ENCODE peak calls at places on chromosomes 3 and 15, in ten cellular contexts. T, A, N, Z, P, W, I, J, Q and K are unnamed samples.

GRCh38 chr3:5217824-5218595 is 30.5 kb downstream of the EDEM1 start:
- DNase-seq in T (no peak), Q (no peak), J (no peak), N (no peak), I (no peak), P (no peak), A (no peak), W (no peak), Z (no peak), K (no peak)

GRCh38 chr15:67178569-67179210 is 75.8 kb downstream of the AAGAB start:
- DNase-seq in Q (peak), J (no peak), Z (peak), P (no peak), W (no peak), A (peak), I (no peak), N (no peak), T (no peak), K (no peak)

GRCh38 chr3:192449036-192449435 is 278.3 kb downstream of the FGF12 start:
- DNase-seq in P (peak), T (no peak), A (no peak), J (no peak), I (no peak), N (no peak), W (no peak), Z (no peak), Q (no peak), K (no peak)

GRCh38 chr15:82548700-82549099 is 8.4 kb upstream of the RPS17 start:
- DNase-seq in P (no peak), N (no peak), I (no peak), Z (no peak), A (no peak), J (no peak), W (no peak), T (no peak), Q (no peak), K (no peak)

GRCh38 chr15:82535566-82536408 is 4.5 kb downstream of the RPS17 start:
- DNase-seq in W (no peak), J (no peak), Q (no peak), N (no peak), Z (no peak), T (no peak), A (no peak), P (no peak), I (no peak), K (no peak)

GRCh38 chr15:37093480-37094410 is 6.6 kb downstream of the MEIS2 start:
- DNase-seq in Q (no peak), P (no peak), I (no peak), A (peak), W (no peak), Z (peak), J (no peak), T (no peak), N (no peak), K (no peak)

GRCh38 chr3:179091113-179091512 is 19.5 kb upstream of the ZMAT3 start:
- DNase-seq in P (no peak), N (no peak), W (no peak), I (no peak), Z (no peak), T (no peak), Q (no peak), A (no peak), J (no peak), K (no peak)

GRCh38 chr3:172608575-172608974 is 85.3 kb upstream of the TNFSF10 start:
- DNase-seq in A (no peak), P (no peak), I (no peak), Q (no peak), T (no peak), Z (no peak), N (no peak), W (no peak), J (no peak), K (no peak)

GRCh38 chr15:83352124-83352523 is 67.7 kb upstream of the BNC1 start:
- DNase-seq in W (no peak), Q (no peak), A (no peak), J (no peak), P (no peak), Z (no peak), I (no peak), T (no peak), N (no peak), K (no peak)

GRCh38 chr3:11718582-11719405 is 75.1 kb upstream of the VGLL4 start:
- DNase-seq in Z (no peak), N (no peak), A (peak), I (peak), P (peak), T (peak), Q (peak), W (peak), J (peak), K (peak)

GRCh38 chr3:30516238-30516637 is 90.2 kb upstream of the TGFBR2 start:
- DNase-seq in W (no peak), P (no peak), A (no peak), N (no peak), Z (no peak), I (no peak), Q (no peak), T (no peak), J (no peak), K (no peak)

GRCh38 chr3:10017636-10018292 is 8.5 kb upstream of the FANCD2 start:
- DNase-seq in W (peak), Q (no peak), A (peak), I (peak), J (no peak), N (no peak), T (no peak), P (no peak), Z (peak), K (peak)

GRCh38 chr15:83858820-83859505 is 205.0 kb downstream of the ADAMTSL3 start:
- DNase-seq in P (no peak), T (no peak), A (no peak), J (no peak), N (no peak), W (no peak), Q (no peak), Z (no peak), I (no peak), K (no peak)